ENCODE peak calls at places on chromosome 13, in eight cellular contexts. One of them, this sample, is unnamed.

GRCh38 chr13:33219926-33220325 is 65.6 kb downstream of the STARD13 start:
- ATAC-seq in gastroesophageal sphincter: no peak
- ATAC-seq in heart left ventricle: no peak
- ATAC-seq in activated T-cell treated with anti-CD3 and anti-CD28 coated beads, Interleukin-2, amount 50 U/mL, for 72 hours: no peak
- ATAC-seq in activated naive CD4-positive, alpha-beta T cell treated with anti-CD3 and anti-CD28 coated beads, Interleukin-2, amount 50 U/mL, for 72 hours: no peak
- ATAC-seq in heart right ventricle: no peak
- ATAC-seq in pancreas: no peak
- ATAC-seq in activated CD4-positive, CD25-positive, alpha-beta regulatory T cell treated with anti-CD3 and anti-CD28 coated beads, Interleukin-2, amount 50 U/mL, for 24 hours: no peak
- ATAC-seq in this sample: no peak

GRCh38 chr13:83865161-83866137 is 16.8 kb downstream of the SLITRK1 start:
- ATAC-seq in gastroesophageal sphincter: no peak
- ATAC-seq in heart left ventricle: no peak
- ATAC-seq in activated T-cell treated with anti-CD3 and anti-CD28 coated beads, Interleukin-2, amount 50 U/mL, for 72 hours: no peak
- ATAC-seq in activated naive CD4-positive, alpha-beta T cell treated with anti-CD3 and anti-CD28 coated beads, Interleukin-2, amount 50 U/mL, for 72 hours: no peak
- ATAC-seq in heart right ventricle: no peak
- ATAC-seq in pancreas: peak; percentile 92
- ATAC-seq in activated CD4-positive, CD25-positive, alpha-beta regulatory T cell treated with anti-CD3 and anti-CD28 coated beads, Interleukin-2, amount 50 U/mL, for 24 hours: no peak
- ATAC-seq in this sample: no peak

GRCh38 chr13:83065136-83065535 is 817.1 kb downstream of the SLITRK1 start:
- ATAC-seq in gastroesophageal sphincter: peak; percentile 99
- ATAC-seq in heart left ventricle: peak; percentile 84
- ATAC-seq in activated T-cell treated with anti-CD3 and anti-CD28 coated beads, Interleukin-2, amount 50 U/mL, for 72 hours: no peak
- ATAC-seq in activated naive CD4-positive, alpha-beta T cell treated with anti-CD3 and anti-CD28 coated beads, Interleukin-2, amount 50 U/mL, for 72 hours: no peak
- ATAC-seq in heart right ventricle: peak; percentile 35
- ATAC-seq in pancreas: peak; percentile 88
- ATAC-seq in activated CD4-positive, CD25-positive, alpha-beta regulatory T cell treated with anti-CD3 and anti-CD28 coated beads, Interleukin-2, amount 50 U/mL, for 24 hours: no peak
- ATAC-seq in this sample: no peak

GRCh38 chr13:26950968-26951367 is 190.4 kb upstream of the GPR12 start:
- ATAC-seq in gastroesophageal sphincter: no peak
- ATAC-seq in heart left ventricle: no peak
- ATAC-seq in activated T-cell treated with anti-CD3 and anti-CD28 coated beads, Interleukin-2, amount 50 U/mL, for 72 hours: no peak
- ATAC-seq in activated naive CD4-positive, alpha-beta T cell treated with anti-CD3 and anti-CD28 coated beads, Interleukin-2, amount 50 U/mL, for 72 hours: no peak
- ATAC-seq in heart right ventricle: no peak
- ATAC-seq in pancreas: no peak
- ATAC-seq in activated CD4-positive, CD25-positive, alpha-beta regulatory T cell treated with anti-CD3 and anti-CD28 coated beads, Interleukin-2, amount 50 U/mL, for 24 hours: no peak
- ATAC-seq in this sample: no peak

GRCh38 chr13:23811366-23812027 is 77.7 kb downstream of the MIPEP start:
- ATAC-seq in gastroesophageal sphincter: no peak
- ATAC-seq in heart left ventricle: no peak
- ATAC-seq in activated T-cell treated with anti-CD3 and anti-CD28 coated beads, Interleukin-2, amount 50 U/mL, for 72 hours: no peak
- ATAC-seq in activated naive CD4-positive, alpha-beta T cell treated with anti-CD3 and anti-CD28 coated beads, Interleukin-2, amount 50 U/mL, for 72 hours: no peak
- ATAC-seq in heart right ventricle: no peak
- ATAC-seq in pancreas: no peak
- ATAC-seq in activated CD4-positive, CD25-positive, alpha-beta regulatory T cell treated with anti-CD3 and anti-CD28 coated beads, Interleukin-2, amount 50 U/mL, for 24 hours: no peak
- ATAC-seq in this sample: no peak

GRCh38 chr13:111955412-111955769 is 111.6 kb upstream of the SOX1 start:
- ATAC-seq in gastroesophageal sphincter: no peak
- ATAC-seq in heart left ventricle: no peak
- ATAC-seq in activated T-cell treated with anti-CD3 and anti-CD28 coated beads, Interleukin-2, amount 50 U/mL, for 72 hours: no peak
- ATAC-seq in activated naive CD4-positive, alpha-beta T cell treated with anti-CD3 and anti-CD28 coated beads, Interleukin-2, amount 50 U/mL, for 72 hours: no peak
- ATAC-seq in heart right ventricle: no peak
- ATAC-seq in pancreas: no peak
- ATAC-seq in activated CD4-positive, CD25-positive, alpha-beta regulatory T cell treated with anti-CD3 and anti-CD28 coated beads, Interleukin-2, amount 50 U/mL, for 24 hours: no peak
- ATAC-seq in this sample: no peak

GRCh38 chr13:111664060-111664459 is 343.6 kb downstream of the TEX29 start:
- ATAC-seq in gastroesophageal sphincter: no peak
- ATAC-seq in heart left ventricle: peak; percentile 27
- ATAC-seq in activated T-cell treated with anti-CD3 and anti-CD28 coated beads, Interleukin-2, amount 50 U/mL, for 72 hours: no peak
- ATAC-seq in activated naive CD4-positive, alpha-beta T cell treated with anti-CD3 and anti-CD28 coated beads, Interleukin-2, amount 50 U/mL, for 72 hours: no peak
- ATAC-seq in heart right ventricle: peak; percentile 49
- ATAC-seq in pancreas: no peak
- ATAC-seq in activated CD4-positive, CD25-positive, alpha-beta regulatory T cell treated with anti-CD3 and anti-CD28 coated beads, Interleukin-2, amount 50 U/mL, for 24 hours: no peak
- ATAC-seq in this sample: no peak

GRCh38 chr13:31096624-31097302 is 64.9 kb downstream of the HSPH1 start:
- ATAC-seq in gastroesophageal sphincter: no peak
- ATAC-seq in heart left ventricle: no peak
- ATAC-seq in activated T-cell treated with anti-CD3 and anti-CD28 coated beads, Interleukin-2, amount 50 U/mL, for 72 hours: no peak
- ATAC-seq in activated naive CD4-positive, alpha-beta T cell treated with anti-CD3 and anti-CD28 coated beads, Interleukin-2, amount 50 U/mL, for 72 hours: no peak
- ATAC-seq in heart right ventricle: no peak
- ATAC-seq in pancreas: no peak
- ATAC-seq in activated CD4-positive, CD25-positive, alpha-beta regulatory T cell treated with anti-CD3 and anti-CD28 coated beads, Interleukin-2, amount 50 U/mL, for 24 hours: no peak
- ATAC-seq in this sample: no peak

GRCh38 chr13:77781804-77782203 is 84.3 kb downstream of the SLAIN1 start:
- ATAC-seq in gastroesophageal sphincter: no peak
- ATAC-seq in heart left ventricle: peak; percentile 41
- ATAC-seq in activated T-cell treated with anti-CD3 and anti-CD28 coated beads, Interleukin-2, amount 50 U/mL, for 72 hours: no peak
- ATAC-seq in activated naive CD4-positive, alpha-beta T cell treated with anti-CD3 and anti-CD28 coated beads, Interleukin-2, amount 50 U/mL, for 72 hours: no peak
- ATAC-seq in heart right ventricle: peak; percentile 53
- ATAC-seq in pancreas: no peak
- ATAC-seq in activated CD4-positive, CD25-positive, alpha-beta regulatory T cell treated with anti-CD3 and anti-CD28 coated beads, Interleukin-2, amount 50 U/mL, for 24 hours: no peak
- ATAC-seq in this sample: no peak

GRCh38 chr13:20219585-20219984 is 12.5 kb downstream of the GJB6 start:
- ATAC-seq in gastroesophageal sphincter: no peak
- ATAC-seq in heart left ventricle: no peak
- ATAC-seq in activated T-cell treated with anti-CD3 and anti-CD28 coated beads, Interleukin-2, amount 50 U/mL, for 72 hours: peak; percentile 88
- ATAC-seq in activated naive CD4-positive, alpha-beta T cell treated with anti-CD3 and anti-CD28 coated beads, Interleukin-2, amount 50 U/mL, for 72 hours: peak; percentile 83
- ATAC-seq in heart right ventricle: no peak
- ATAC-seq in pancreas: no peak
- ATAC-seq in activated CD4-positive, CD25-positive, alpha-beta regulatory T cell treated with anti-CD3 and anti-CD28 coated beads, Interleukin-2, amount 50 U/mL, for 24 hours: peak; percentile 92
- ATAC-seq in this sample: peak; percentile 87

GRCh38 chr13:29939158-29939557 is 88.7 kb upstream of the UBL3 start:
- ATAC-seq in gastroesophageal sphincter: no peak
- ATAC-seq in heart left ventricle: no peak
- ATAC-seq in activated T-cell treated with anti-CD3 and anti-CD28 coated beads, Interleukin-2, amount 50 U/mL, for 72 hours: no peak
- ATAC-seq in activated naive CD4-positive, alpha-beta T cell treated with anti-CD3 and anti-CD28 coated beads, Interleukin-2, amount 50 U/mL, for 72 hours: no peak
- ATAC-seq in heart right ventricle: no peak
- ATAC-seq in pancreas: no peak
- ATAC-seq in activated CD4-positive, CD25-positive, alpha-beta regulatory T cell treated with anti-CD3 and anti-CD28 coated beads, Interleukin-2, amount 50 U/mL, for 24 hours: no peak
- ATAC-seq in this sample: no peak

GRCh38 chr13:51907040-51907732 is 45.4 kb downstream of the CCDC70 start:
- ATAC-seq in gastroesophageal sphincter: no peak
- ATAC-seq in heart left ventricle: peak; percentile 37
- ATAC-seq in activated T-cell treated with anti-CD3 and anti-CD28 coated beads, Interleukin-2, amount 50 U/mL, for 72 hours: no peak
- ATAC-seq in activated naive CD4-positive, alpha-beta T cell treated with anti-CD3 and anti-CD28 coated beads, Interleukin-2, amount 50 U/mL, for 72 hours: peak; percentile 80
- ATAC-seq in heart right ventricle: peak; percentile 41
- ATAC-seq in pancreas: peak; percentile 19
- ATAC-seq in activated CD4-positive, CD25-positive, alpha-beta regulatory T cell treated with anti-CD3 and anti-CD28 coated beads, Interleukin-2, amount 50 U/mL, for 24 hours: no peak
- ATAC-seq in this sample: peak; percentile 54

GRCh38 chr13:70623260-70623659 is 515.0 kb upstream of the KLHL1 start:
- ATAC-seq in gastroesophageal sphincter: no peak
- ATAC-seq in heart left ventricle: no peak
- ATAC-seq in activated T-cell treated with anti-CD3 and anti-CD28 coated beads, Interleukin-2, amount 50 U/mL, for 72 hours: no peak
- ATAC-seq in activated naive CD4-positive, alpha-beta T cell treated with anti-CD3 and anti-CD28 coated beads, Interleukin-2, amount 50 U/mL, for 72 hours: no peak
- ATAC-seq in heart right ventricle: no peak
- ATAC-seq in pancreas: peak; percentile 60
- ATAC-seq in activated CD4-positive, CD25-positive, alpha-beta regulatory T cell treated with anti-CD3 and anti-CD28 coated beads, Interleukin-2, amount 50 U/mL, for 24 hours: no peak
- ATAC-seq in this sample: no peak

GRCh38 chr13:34420975-34421719 is 520.9 kb upstream of the NBEA start:
- ATAC-seq in gastroesophageal sphincter: no peak
- ATAC-seq in heart left ventricle: no peak
- ATAC-seq in activated T-cell treated with anti-CD3 and anti-CD28 coated beads, Interleukin-2, amount 50 U/mL, for 72 hours: no peak
- ATAC-seq in activated naive CD4-positive, alpha-beta T cell treated with anti-CD3 and anti-CD28 coated beads, Interleukin-2, amount 50 U/mL, for 72 hours: no peak
- ATAC-seq in heart right ventricle: no peak
- ATAC-seq in pancreas: no peak
- ATAC-seq in activated CD4-positive, CD25-positive, alpha-beta regulatory T cell treated with anti-CD3 and anti-CD28 coated beads, Interleukin-2, amount 50 U/mL, for 24 hours: no peak
- ATAC-seq in this sample: no peak

GRCh38 chr13:49213997-49214916 is 5.9 kb upstream of the MLNR start:
- ATAC-seq in gastroesophageal sphincter: peak; percentile 16
- ATAC-seq in heart left ventricle: no peak
- ATAC-seq in activated T-cell treated with anti-CD3 and anti-CD28 coated beads, Interleukin-2, amount 50 U/mL, for 72 hours: no peak
- ATAC-seq in activated naive CD4-positive, alpha-beta T cell treated with anti-CD3 and anti-CD28 coated beads, Interleukin-2, amount 50 U/mL, for 72 hours: no peak
- ATAC-seq in heart right ventricle: no peak
- ATAC-seq in pancreas: peak; percentile 4
- ATAC-seq in activated CD4-positive, CD25-positive, alpha-beta regulatory T cell treated with anti-CD3 and anti-CD28 coated beads, Interleukin-2, amount 50 U/mL, for 24 hours: peak; percentile 11
- ATAC-seq in this sample: peak; percentile 9

GRCh38 chr13:85503797-85504196 is 295.4 kb downstream of the SLITRK6 start:
- ATAC-seq in gastroesophageal sphincter: no peak
- ATAC-seq in heart left ventricle: no peak
- ATAC-seq in activated T-cell treated with anti-CD3 and anti-CD28 coated beads, Interleukin-2, amount 50 U/mL, for 72 hours: no peak
- ATAC-seq in activated naive CD4-positive, alpha-beta T cell treated with anti-CD3 and anti-CD28 coated beads, Interleukin-2, amount 50 U/mL, for 72 hours: no peak
- ATAC-seq in heart right ventricle: no peak
- ATAC-seq in pancreas: peak; percentile 25
- ATAC-seq in activated CD4-positive, CD25-positive, alpha-beta regulatory T cell treated with anti-CD3 and anti-CD28 coated beads, Interleukin-2, amount 50 U/mL, for 24 hours: no peak
- ATAC-seq in this sample: no peak

GRCh38 chr13:48559638-48560320 is 26.9 kb upstream of the RCBTB2 start:
- ATAC-seq in gastroesophageal sphincter: no peak
- ATAC-seq in heart left ventricle: no peak
- ATAC-seq in activated T-cell treated with anti-CD3 and anti-CD28 coated beads, Interleukin-2, amount 50 U/mL, for 72 hours: no peak
- ATAC-seq in activated naive CD4-positive, alpha-beta T cell treated with anti-CD3 and anti-CD28 coated beads, Interleukin-2, amount 50 U/mL, for 72 hours: no peak
- ATAC-seq in heart right ventricle: no peak
- ATAC-seq in pancreas: no peak
- ATAC-seq in activated CD4-positive, CD25-positive, alpha-beta regulatory T cell treated with anti-CD3 and anti-CD28 coated beads, Interleukin-2, amount 50 U/mL, for 24 hours: no peak
- ATAC-seq in this sample: no peak

GRCh38 chr13:111183087-111183645 is 68.1 kb downstream of the ARHGEF7 start:
- ATAC-seq in gastroesophageal sphincter: no peak
- ATAC-seq in heart left ventricle: no peak
- ATAC-seq in activated T-cell treated with anti-CD3 and anti-CD28 coated beads, Interleukin-2, amount 50 U/mL, for 72 hours: no peak
- ATAC-seq in activated naive CD4-positive, alpha-beta T cell treated with anti-CD3 and anti-CD28 coated beads, Interleukin-2, amount 50 U/mL, for 72 hours: no peak
- ATAC-seq in heart right ventricle: no peak
- ATAC-seq in pancreas: no peak
- ATAC-seq in activated CD4-positive, CD25-positive, alpha-beta regulatory T cell treated with anti-CD3 and anti-CD28 coated beads, Interleukin-2, amount 50 U/mL, for 24 hours: no peak
- ATAC-seq in this sample: no peak

GRCh38 chr13:65504213-65504612 is 1725.9 kb downstream of the PCDH9 start:
- ATAC-seq in gastroesophageal sphincter: no peak
- ATAC-seq in heart left ventricle: no peak
- ATAC-seq in activated T-cell treated with anti-CD3 and anti-CD28 coated beads, Interleukin-2, amount 50 U/mL, for 72 hours: no peak
- ATAC-seq in activated naive CD4-positive, alpha-beta T cell treated with anti-CD3 and anti-CD28 coated beads, Interleukin-2, amount 50 U/mL, for 72 hours: no peak
- ATAC-seq in heart right ventricle: no peak
- ATAC-seq in pancreas: no peak
- ATAC-seq in activated CD4-positive, CD25-positive, alpha-beta regulatory T cell treated with anti-CD3 and anti-CD28 coated beads, Interleukin-2, amount 50 U/mL, for 24 hours: no peak
- ATAC-seq in this sample: no peak

GRCh38 chr13:44061876-44062275 is 182.2 kb downstream of the LACC1 start:
- ATAC-seq in gastroesophageal sphincter: no peak
- ATAC-seq in heart left ventricle: no peak
- ATAC-seq in activated T-cell treated with anti-CD3 and anti-CD28 coated beads, Interleukin-2, amount 50 U/mL, for 72 hours: no peak
- ATAC-seq in activated naive CD4-positive, alpha-beta T cell treated with anti-CD3 and anti-CD28 coated beads, Interleukin-2, amount 50 U/mL, for 72 hours: no peak
- ATAC-seq in heart right ventricle: no peak
- ATAC-seq in pancreas: no peak
- ATAC-seq in activated CD4-positive, CD25-positive, alpha-beta regulatory T cell treated with anti-CD3 and anti-CD28 coated beads, Interleukin-2, amount 50 U/mL, for 24 hours: no peak
- ATAC-seq in this sample: no peak

GRCh38 chr13:43307221-43307920 is 284.0 kb downstream of the DNAJC15 start:
- ATAC-seq in gastroesophageal sphincter: peak; percentile 4
- ATAC-seq in heart left ventricle: no peak
- ATAC-seq in activated T-cell treated with anti-CD3 and anti-CD28 coated beads, Interleukin-2, amount 50 U/mL, for 72 hours: no peak
- ATAC-seq in activated naive CD4-positive, alpha-beta T cell treated with anti-CD3 and anti-CD28 coated beads, Interleukin-2, amount 50 U/mL, for 72 hours: no peak
- ATAC-seq in heart right ventricle: no peak
- ATAC-seq in pancreas: no peak
- ATAC-seq in activated CD4-positive, CD25-positive, alpha-beta regulatory T cell treated with anti-CD3 and anti-CD28 coated beads, Interleukin-2, amount 50 U/mL, for 24 hours: no peak
- ATAC-seq in this sample: no peak

GRCh38 chr13:49444517-49445395 is 682 bp downstream of the SETDB2 start:
- ATAC-seq in gastroesophageal sphincter: peak; percentile 13
- ATAC-seq in heart left ventricle: no peak
- ATAC-seq in activated T-cell treated with anti-CD3 and anti-CD28 coated beads, Interleukin-2, amount 50 U/mL, for 72 hours: peak; percentile 12
- ATAC-seq in activated naive CD4-positive, alpha-beta T cell treated with anti-CD3 and anti-CD28 coated beads, Interleukin-2, amount 50 U/mL, for 72 hours: peak; percentile 14
- ATAC-seq in heart right ventricle: no peak
- ATAC-seq in pancreas: peak; percentile 24
- ATAC-seq in activated CD4-positive, CD25-positive, alpha-beta regulatory T cell treated with anti-CD3 and anti-CD28 coated beads, Interleukin-2, amount 50 U/mL, for 24 hours: peak; percentile 3
- ATAC-seq in this sample: peak; percentile 11

GRCh38 chr13:48600374-48601364 is 53.1 kb upstream of the CYSLTR2 start:
- ATAC-seq in gastroesophageal sphincter: no peak
- ATAC-seq in heart left ventricle: peak; percentile 46
- ATAC-seq in activated T-cell treated with anti-CD3 and anti-CD28 coated beads, Interleukin-2, amount 50 U/mL, for 72 hours: no peak
- ATAC-seq in activated naive CD4-positive, alpha-beta T cell treated with anti-CD3 and anti-CD28 coated beads, Interleukin-2, amount 50 U/mL, for 72 hours: peak; percentile 32
- ATAC-seq in heart right ventricle: peak; percentile 31
- ATAC-seq in pancreas: peak; percentile 78
- ATAC-seq in activated CD4-positive, CD25-positive, alpha-beta regulatory T cell treated with anti-CD3 and anti-CD28 coated beads, Interleukin-2, amount 50 U/mL, for 24 hours: no peak
- ATAC-seq in this sample: peak; percentile 23

GRCh38 chr13:103188688-103189326 is 122.6 kb upstream of the SLC10A2 start:
- ATAC-seq in gastroesophageal sphincter: no peak
- ATAC-seq in heart left ventricle: no peak
- ATAC-seq in activated T-cell treated with anti-CD3 and anti-CD28 coated beads, Interleukin-2, amount 50 U/mL, for 72 hours: no peak
- ATAC-seq in activated naive CD4-positive, alpha-beta T cell treated with anti-CD3 and anti-CD28 coated beads, Interleukin-2, amount 50 U/mL, for 72 hours: no peak
- ATAC-seq in heart right ventricle: no peak
- ATAC-seq in pancreas: peak; percentile 22
- ATAC-seq in activated CD4-positive, CD25-positive, alpha-beta regulatory T cell treated with anti-CD3 and anti-CD28 coated beads, Interleukin-2, amount 50 U/mL, for 24 hours: no peak
- ATAC-seq in this sample: no peak

GRCh38 chr13:98405107-98405571 is 171.8 kb downstream of the STK24 start:
- ATAC-seq in gastroesophageal sphincter: no peak
- ATAC-seq in heart left ventricle: peak; percentile 49
- ATAC-seq in activated T-cell treated with anti-CD3 and anti-CD28 coated beads, Interleukin-2, amount 50 U/mL, for 72 hours: no peak
- ATAC-seq in activated naive CD4-positive, alpha-beta T cell treated with anti-CD3 and anti-CD28 coated beads, Interleukin-2, amount 50 U/mL, for 72 hours: no peak
- ATAC-seq in heart right ventricle: peak; percentile 44
- ATAC-seq in pancreas: peak; percentile 68
- ATAC-seq in activated CD4-positive, CD25-positive, alpha-beta regulatory T cell treated with anti-CD3 and anti-CD28 coated beads, Interleukin-2, amount 50 U/mL, for 24 hours: no peak
- ATAC-seq in this sample: no peak

GRCh38 chr13:40928980-40929379 is 90.1 kb downstream of the ELF1 start:
- ATAC-seq in gastroesophageal sphincter: no peak
- ATAC-seq in heart left ventricle: no peak
- ATAC-seq in activated T-cell treated with anti-CD3 and anti-CD28 coated beads, Interleukin-2, amount 50 U/mL, for 72 hours: no peak
- ATAC-seq in activated naive CD4-positive, alpha-beta T cell treated with anti-CD3 and anti-CD28 coated beads, Interleukin-2, amount 50 U/mL, for 72 hours: no peak
- ATAC-seq in heart right ventricle: no peak
- ATAC-seq in pancreas: no peak
- ATAC-seq in activated CD4-positive, CD25-positive, alpha-beta regulatory T cell treated with anti-CD3 and anti-CD28 coated beads, Interleukin-2, amount 50 U/mL, for 24 hours: no peak
- ATAC-seq in this sample: no peak

GRCh38 chr13:45823583-45823982 is 28.0 kb downstream of the SIAH3 start:
- ATAC-seq in gastroesophageal sphincter: no peak
- ATAC-seq in heart left ventricle: peak; percentile 68
- ATAC-seq in activated T-cell treated with anti-CD3 and anti-CD28 coated beads, Interleukin-2, amount 50 U/mL, for 72 hours: no peak
- ATAC-seq in activated naive CD4-positive, alpha-beta T cell treated with anti-CD3 and anti-CD28 coated beads, Interleukin-2, amount 50 U/mL, for 72 hours: no peak
- ATAC-seq in heart right ventricle: peak; percentile 64
- ATAC-seq in pancreas: no peak
- ATAC-seq in activated CD4-positive, CD25-positive, alpha-beta regulatory T cell treated with anti-CD3 and anti-CD28 coated beads, Interleukin-2, amount 50 U/mL, for 24 hours: no peak
- ATAC-seq in this sample: no peak

GRCh38 chr13:29878101-29878500 is 27.7 kb upstream of the UBL3 start:
- ATAC-seq in gastroesophageal sphincter: no peak
- ATAC-seq in heart left ventricle: no peak
- ATAC-seq in activated T-cell treated with anti-CD3 and anti-CD28 coated beads, Interleukin-2, amount 50 U/mL, for 72 hours: no peak
- ATAC-seq in activated naive CD4-positive, alpha-beta T cell treated with anti-CD3 and anti-CD28 coated beads, Interleukin-2, amount 50 U/mL, for 72 hours: no peak
- ATAC-seq in heart right ventricle: no peak
- ATAC-seq in pancreas: no peak
- ATAC-seq in activated CD4-positive, CD25-positive, alpha-beta regulatory T cell treated with anti-CD3 and anti-CD28 coated beads, Interleukin-2, amount 50 U/mL, for 24 hours: no peak
- ATAC-seq in this sample: no peak

GRCh38 chr13:42107006-42107405 is 58.6 kb downstream of the DGKH start:
- ATAC-seq in gastroesophageal sphincter: no peak
- ATAC-seq in heart left ventricle: no peak
- ATAC-seq in activated T-cell treated with anti-CD3 and anti-CD28 coated beads, Interleukin-2, amount 50 U/mL, for 72 hours: no peak
- ATAC-seq in activated naive CD4-positive, alpha-beta T cell treated with anti-CD3 and anti-CD28 coated beads, Interleukin-2, amount 50 U/mL, for 72 hours: no peak
- ATAC-seq in heart right ventricle: no peak
- ATAC-seq in pancreas: no peak
- ATAC-seq in activated CD4-positive, CD25-positive, alpha-beta regulatory T cell treated with anti-CD3 and anti-CD28 coated beads, Interleukin-2, amount 50 U/mL, for 24 hours: no peak
- ATAC-seq in this sample: no peak

GRCh38 chr13:110412132-110412912 is 105.2 kb downstream of the COL4A2 start:
- ATAC-seq in gastroesophageal sphincter: peak; percentile 94
- ATAC-seq in heart left ventricle: peak; percentile 84
- ATAC-seq in activated T-cell treated with anti-CD3 and anti-CD28 coated beads, Interleukin-2, amount 50 U/mL, for 72 hours: peak; percentile 90
- ATAC-seq in activated naive CD4-positive, alpha-beta T cell treated with anti-CD3 and anti-CD28 coated beads, Interleukin-2, amount 50 U/mL, for 72 hours: peak; percentile 83
- ATAC-seq in heart right ventricle: peak; percentile 86
- ATAC-seq in pancreas: peak; percentile 89
- ATAC-seq in activated CD4-positive, CD25-positive, alpha-beta regulatory T cell treated with anti-CD3 and anti-CD28 coated beads, Interleukin-2, amount 50 U/mL, for 24 hours: peak; percentile 57
- ATAC-seq in this sample: peak; percentile 88

GRCh38 chr13:33307820-33308219 is 22.3 kb upstream of the STARD13 start:
- ATAC-seq in gastroesophageal sphincter: no peak
- ATAC-seq in heart left ventricle: no peak
- ATAC-seq in activated T-cell treated with anti-CD3 and anti-CD28 coated beads, Interleukin-2, amount 50 U/mL, for 72 hours: no peak
- ATAC-seq in activated naive CD4-positive, alpha-beta T cell treated with anti-CD3 and anti-CD28 coated beads, Interleukin-2, amount 50 U/mL, for 72 hours: no peak
- ATAC-seq in heart right ventricle: no peak
- ATAC-seq in pancreas: peak; percentile 65
- ATAC-seq in activated CD4-positive, CD25-positive, alpha-beta regulatory T cell treated with anti-CD3 and anti-CD28 coated beads, Interleukin-2, amount 50 U/mL, for 24 hours: no peak
- ATAC-seq in this sample: no peak

GRCh38 chr13:84994582-84994981 is 804.6 kb downstream of the SLITRK6 start:
- ATAC-seq in gastroesophageal sphincter: no peak
- ATAC-seq in heart left ventricle: no peak
- ATAC-seq in activated T-cell treated with anti-CD3 and anti-CD28 coated beads, Interleukin-2, amount 50 U/mL, for 72 hours: no peak
- ATAC-seq in activated naive CD4-positive, alpha-beta T cell treated with anti-CD3 and anti-CD28 coated beads, Interleukin-2, amount 50 U/mL, for 72 hours: no peak
- ATAC-seq in heart right ventricle: no peak
- ATAC-seq in pancreas: peak; percentile 86
- ATAC-seq in activated CD4-positive, CD25-positive, alpha-beta regulatory T cell treated with anti-CD3 and anti-CD28 coated beads, Interleukin-2, amount 50 U/mL, for 24 hours: no peak
- ATAC-seq in this sample: no peak

GRCh38 chr13:111252449-111253124 is 67.9 kb upstream of the TEX29 start:
- ATAC-seq in gastroesophageal sphincter: no peak
- ATAC-seq in heart left ventricle: peak; percentile 69
- ATAC-seq in activated T-cell treated with anti-CD3 and anti-CD28 coated beads, Interleukin-2, amount 50 U/mL, for 72 hours: no peak
- ATAC-seq in activated naive CD4-positive, alpha-beta T cell treated with anti-CD3 and anti-CD28 coated beads, Interleukin-2, amount 50 U/mL, for 72 hours: no peak
- ATAC-seq in heart right ventricle: peak; percentile 80
- ATAC-seq in pancreas: no peak
- ATAC-seq in activated CD4-positive, CD25-positive, alpha-beta regulatory T cell treated with anti-CD3 and anti-CD28 coated beads, Interleukin-2, amount 50 U/mL, for 24 hours: no peak
- ATAC-seq in this sample: no peak

GRCh38 chr13:86569974-86570373 is 770.8 kb upstream of the SLITRK6 start:
- ATAC-seq in gastroesophageal sphincter: no peak
- ATAC-seq in heart left ventricle: no peak
- ATAC-seq in activated T-cell treated with anti-CD3 and anti-CD28 coated beads, Interleukin-2, amount 50 U/mL, for 72 hours: no peak
- ATAC-seq in activated naive CD4-positive, alpha-beta T cell treated with anti-CD3 and anti-CD28 coated beads, Interleukin-2, amount 50 U/mL, for 72 hours: no peak
- ATAC-seq in heart right ventricle: no peak
- ATAC-seq in pancreas: no peak
- ATAC-seq in activated CD4-positive, CD25-positive, alpha-beta regulatory T cell treated with anti-CD3 and anti-CD28 coated beads, Interleukin-2, amount 50 U/mL, for 24 hours: no peak
- ATAC-seq in this sample: no peak